ENCODE peak calls at places on chromosome 21, in five cellular contexts. One of them, this sample, is unnamed.

GRCh38 chr21:28580585-28580984 is 412.1 kb downstream of the LTN1 start:
- DNase-seq in H1: no peak
- DNase-seq in IMR-90: no peak
- DNase-seq in A549: no peak
- DNase-seq in HepG2: no peak
- DNase-seq in this sample: no peak

GRCh38 chr21:28632718-28633408 is 359.8 kb downstream of the LTN1 start:
- DNase-seq in H1: no peak
- DNase-seq in A549: no peak
- DNase-seq in IMR-90: peak; percentile 83
- DNase-seq in HepG2: no peak
- DNase-seq in this sample: no peak

GRCh38 chr21:39644069-39644468 is 31.3 kb downstream of the B3GALT5 start:
- DNase-seq in A549: no peak
- DNase-seq in IMR-90: no peak
- DNase-seq in H1: peak; percentile 26
- DNase-seq in HepG2: no peak
- DNase-seq in this sample: no peak

GRCh38 chr21:19810779-19811178 is 1187.4 kb upstream of the NCAM2 start:
- DNase-seq in HepG2: no peak
- DNase-seq in H1: no peak
- DNase-seq in IMR-90: no peak
- DNase-seq in A549: no peak
- DNase-seq in this sample: no peak

GRCh38 chr21:24045775-24046215 is 1561.5 kb downstream of the MRPL39 start:
- DNase-seq in A549: peak; percentile 11
- DNase-seq in HepG2: no peak
- DNase-seq in H1: peak; percentile 42
- DNase-seq in IMR-90: peak; percentile 99
- DNase-seq in this sample: no peak

GRCh38 chr21:31111093-31111492 is 72.8 kb upstream of the KRTAP19-8 start:
- DNase-seq in HepG2: no peak
- DNase-seq in H1: no peak
- DNase-seq in IMR-90: no peak
- DNase-seq in A549: no peak
- DNase-seq in this sample: no peak

GRCh38 chr21:25956993-25957714 is 213.4 kb downstream of the APP start:
- DNase-seq in A549: no peak
- DNase-seq in H1: no peak
- DNase-seq in HepG2: no peak
- DNase-seq in IMR-90: peak; percentile 86
- DNase-seq in this sample: no peak

GRCh38 chr21:26041441-26042180 is 129.0 kb downstream of the APP start:
- DNase-seq in HepG2: no peak
- DNase-seq in IMR-90: peak; percentile 63
- DNase-seq in A549: no peak
- DNase-seq in H1: no peak
- DNase-seq in this sample: no peak

GRCh38 chr21:18449586-18449985 is 46.0 kb upstream of the TMPRSS15 start:
- DNase-seq in IMR-90: no peak
- DNase-seq in HepG2: no peak
- DNase-seq in A549: no peak
- DNase-seq in H1: no peak
- DNase-seq in this sample: no peak

GRCh38 chr21:32693581-32693980 is 34.2 kb downstream of the SYNJ1 start:
- DNase-seq in H1: no peak
- DNase-seq in HepG2: no peak
- DNase-seq in A549: no peak
- DNase-seq in IMR-90: no peak
- DNase-seq in this sample: no peak

GRCh38 chr21:17612023-17612564 is 607 bp downstream of the BTG3 start:
- DNase-seq in H1: peak; percentile 64
- DNase-seq in HepG2: no peak
- DNase-seq in A549: peak; percentile 29
- DNase-seq in IMR-90: peak; percentile 59
- DNase-seq in this sample: no peak

GRCh38 chr21:38957575-38958340 is 152.0 kb downstream of the ETS2 start:
- DNase-seq in H1: no peak
- DNase-seq in HepG2: no peak
- DNase-seq in IMR-90: no peak
- DNase-seq in A549: no peak
- DNase-seq in this sample: no peak

GRCh38 chr21:23016617-23017016 is 2018.4 kb downstream of the NCAM2 start:
- DNase-seq in IMR-90: no peak
- DNase-seq in H1: no peak
- DNase-seq in HepG2: no peak
- DNase-seq in A549: peak; percentile 0
- DNase-seq in this sample: no peak

GRCh38 chr21:18832950-18833349 is 429.4 kb upstream of the TMPRSS15 start:
- DNase-seq in A549: peak; percentile 0
- DNase-seq in HepG2: no peak
- DNase-seq in IMR-90: no peak
- DNase-seq in H1: no peak
- DNase-seq in this sample: peak; percentile 4

GRCh38 chr21:25708467-25709065 is 26.1 kb downstream of the ATP5PF start:
- DNase-seq in HepG2: peak; percentile 18
- DNase-seq in A549: peak; percentile 44
- DNase-seq in IMR-90: peak; percentile 56
- DNase-seq in H1: no peak
- DNase-seq in this sample: peak; percentile 58

GRCh38 chr21:18602711-18603110 is 199.1 kb upstream of the TMPRSS15 start:
- DNase-seq in H1: no peak
- DNase-seq in A549: no peak
- DNase-seq in IMR-90: no peak
- DNase-seq in HepG2: no peak
- DNase-seq in this sample: no peak

GRCh38 chr21:32096411-32096810 is 182.4 kb downstream of the MIS18A start:
- DNase-seq in IMR-90: no peak
- DNase-seq in H1: peak; percentile 70
- DNase-seq in A549: peak; percentile 18
- DNase-seq in HepG2: peak; percentile 13
- DNase-seq in this sample: peak; percentile 56

GRCh38 chr21:35236090-35236489 is 187.0 kb upstream of the RUNX1 start:
- DNase-seq in H1: no peak
- DNase-seq in A549: no peak
- DNase-seq in IMR-90: no peak
- DNase-seq in HepG2: no peak
- DNase-seq in this sample: no peak

GRCh38 chr21:15221799-15222386 is 157.1 kb upstream of the NRIP1 start:
- DNase-seq in H1: peak; percentile 46
- DNase-seq in IMR-90: peak; percentile 65
- DNase-seq in HepG2: peak; percentile 92
- DNase-seq in A549: peak; percentile 92
- DNase-seq in this sample: no peak

GRCh38 chr21:26165331-26165730 is 5.2 kb downstream of the APP start:
- DNase-seq in H1: no peak
- DNase-seq in IMR-90: no peak
- DNase-seq in A549: no peak
- DNase-seq in HepG2: no peak
- DNase-seq in this sample: no peak

GRCh38 chr21:19510653-19511052 is 1107.1 kb upstream of the TMPRSS15 start:
- DNase-seq in HepG2: no peak
- DNase-seq in H1: no peak
- DNase-seq in A549: no peak
- DNase-seq in IMR-90: no peak
- DNase-seq in this sample: no peak

GRCh38 chr21:14548751-14549150 is 2.6 kb upstream of the SAMSN1 start:
- DNase-seq in A549: no peak
- DNase-seq in HepG2: no peak
- DNase-seq in H1: no peak
- DNase-seq in IMR-90: no peak
- DNase-seq in this sample: no peak

GRCh38 chr21:15667010-15667409 is 62.8 kb upstream of the USP25 start:
- DNase-seq in A549: peak; percentile 13
- DNase-seq in HepG2: no peak
- DNase-seq in IMR-90: peak; percentile 73
- DNase-seq in H1: no peak
- DNase-seq in this sample: no peak

GRCh38 chr21:32499249-32500055 is 85.9 kb downstream of the TCP10L start:
- DNase-seq in A549: no peak
- DNase-seq in H1: no peak
- DNase-seq in HepG2: no peak
- DNase-seq in IMR-90: peak; percentile 62
- DNase-seq in this sample: no peak

GRCh38 chr21:31611445-31611844 is 48.0 kb upstream of the SOD1 start:
- DNase-seq in H1: no peak
- DNase-seq in A549: no peak
- DNase-seq in IMR-90: no peak
- DNase-seq in HepG2: no peak
- DNase-seq in this sample: no peak

GRCh38 chr21:15826908-15827601 is 97.3 kb downstream of the USP25 start:
- DNase-seq in HepG2: no peak
- DNase-seq in A549: no peak
- DNase-seq in H1: no peak
- DNase-seq in IMR-90: no peak
- DNase-seq in this sample: no peak

GRCh38 chr21:17527240-17527639 is 14.4 kb downstream of the CXADR start:
- DNase-seq in IMR-90: peak; percentile 41
- DNase-seq in A549: peak; percentile 77
- DNase-seq in H1: no peak
- DNase-seq in HepG2: peak; percentile 83
- DNase-seq in this sample: no peak

GRCh38 chr21:26067836-26068401 is 102.7 kb downstream of the APP start:
- DNase-seq in HepG2: no peak
- DNase-seq in A549: no peak
- DNase-seq in H1: no peak
- DNase-seq in IMR-90: no peak
- DNase-seq in this sample: no peak

GRCh38 chr21:32257952-32258785 is 20.7 kb downstream of the MIS18A start:
- DNase-seq in H1: peak; percentile 74
- DNase-seq in A549: peak; percentile 70
- DNase-seq in IMR-90: peak; percentile 85
- DNase-seq in HepG2: peak; percentile 73
- DNase-seq in this sample: peak; percentile 84

GRCh38 chr21:24895885-24896734 is 711.2 kb downstream of the MRPL39 start:
- DNase-seq in A549: no peak
- DNase-seq in HepG2: no peak
- DNase-seq in H1: peak; percentile 48
- DNase-seq in IMR-90: peak; percentile 25
- DNase-seq in this sample: no peak

GRCh38 chr21:44820851-44821250 is 3.0 kb upstream of the SUMO3 start:
- DNase-seq in A549: no peak
- DNase-seq in IMR-90: peak; percentile 60
- DNase-seq in HepG2: no peak
- DNase-seq in H1: no peak
- DNase-seq in this sample: no peak
- TF ChIP-seq RFX5 in A549: no peak
- TF ChIP-seq RFX5 in IMR-90: no peak
- TF ChIP-seq RFX5 in HepG2: no peak
- TF ChIP-seq RFX5 in H1: no peak
- TF ChIP-seq RFX5 in this sample: no peak

DNA sequence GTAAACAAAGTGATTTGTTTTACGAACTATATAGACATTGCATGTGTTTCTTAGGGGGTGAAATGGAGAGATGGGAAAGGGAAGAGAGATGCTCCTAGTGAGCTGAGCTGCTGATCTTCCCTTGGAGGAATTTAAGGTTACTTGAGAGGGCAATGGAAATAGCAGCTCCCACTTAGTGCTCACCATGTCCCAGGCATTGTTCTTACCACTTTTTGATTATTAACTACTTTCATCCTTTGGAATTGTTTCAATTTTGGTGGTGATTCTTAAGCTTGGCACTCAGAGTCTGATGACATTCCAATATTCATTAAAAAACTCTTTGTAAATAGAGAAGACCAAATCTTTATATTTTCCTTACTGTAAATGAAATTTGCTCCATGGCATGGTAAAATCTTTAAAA is 124.9 kb downstream of the ITSN1 start:
- DNase-seq in A549: no peak
- DNase-seq in HepG2: no peak
- DNase-seq in IMR-90: peak; percentile 46
- DNase-seq in H1: no peak
- DNase-seq in this sample: no peak
- H3K27ac ChIP-seq in A549: no peak overlapping the region
- H3K27ac ChIP-seq in HepG2: no peak overlapping the region
- H3K27ac ChIP-seq in IMR-90: no peak overlapping the region
- H3K27ac ChIP-seq in H1: no peak overlapping the region
- H3K27ac ChIP-seq in this sample: no peak overlapping the region

GRCh38 chr21:42545317-42545716 is 31.7 kb downstream of the SLC37A1 start:
- DNase-seq in HepG2: no peak
- DNase-seq in IMR-90: no peak
- DNase-seq in A549: no peak
- DNase-seq in H1: no peak
- DNase-seq in this sample: peak; percentile 24
- TF ChIP-seq MAFK in HepG2: no peak
- TF ChIP-seq MAFK in IMR-90: no peak
- TF ChIP-seq MAFK in A549: no peak
- TF ChIP-seq MAFK in H1: no peak
- TF ChIP-seq MAFK in this sample: no peak

GRCh38 chr21:36379236-36379635 is 6.0 kb upstream of the CHAF1B start:
- DNase-seq in H1: no peak
- DNase-seq in HepG2: no peak
- DNase-seq in A549: no peak
- DNase-seq in IMR-90: no peak
- DNase-seq in this sample: no peak
- TF ChIP-seq RFX5 in H1: no peak
- TF ChIP-seq RFX5 in HepG2: no peak
- TF ChIP-seq RFX5 in A549: no peak
- TF ChIP-seq RFX5 in IMR-90: no peak
- TF ChIP-seq RFX5 in this sample: no peak

GRCh38 chr21:42724226-42724920 is 71.0 kb downstream of the PDE9A start:
- DNase-seq in IMR-90: peak; percentile 92
- DNase-seq in A549: peak; percentile 51
- DNase-seq in H1: no peak
- DNase-seq in HepG2: peak; percentile 91
- DNase-seq in this sample: no peak
- H3K27ac ChIP-seq in IMR-90: peak overlapping the region; percentile 73
- H3K27ac ChIP-seq in A549: no peak overlapping the region
- H3K27ac ChIP-seq in H1: no peak overlapping the region
- H3K27ac ChIP-seq in HepG2: peak overlapping the region; percentile 63
- H3K27ac ChIP-seq in this sample: no peak overlapping the region

GRCh38 chr21:41703857-41704501 is 62.9 kb downstream of the RIPK4 start:
- DNase-seq in HepG2: no peak
- DNase-seq in IMR-90: no peak
- DNase-seq in A549: no peak
- DNase-seq in H1: no peak
- DNase-seq in this sample: no peak
- TF ChIP-seq MAFK in HepG2: no peak
- TF ChIP-seq MAFK in IMR-90: no peak
- TF ChIP-seq MAFK in A549: no peak
- TF ChIP-seq MAFK in H1: no peak
- TF ChIP-seq MAFK in this sample: no peak

GRCh38 chr21:27320868-27321267 is 354.0 kb upstream of the ADAMTS5 start:
- DNase-seq in HepG2: no peak
- DNase-seq in IMR-90: no peak
- DNase-seq in H1: no peak
- DNase-seq in A549: no peak
- DNase-seq in this sample: no peak

GRCh38 chr21:27314096-27314495 is 347.2 kb upstream of the ADAMTS5 start:
- DNase-seq in HepG2: no peak
- DNase-seq in H1: no peak
- DNase-seq in A549: no peak
- DNase-seq in IMR-90: no peak
- DNase-seq in this sample: no peak

DNA sequence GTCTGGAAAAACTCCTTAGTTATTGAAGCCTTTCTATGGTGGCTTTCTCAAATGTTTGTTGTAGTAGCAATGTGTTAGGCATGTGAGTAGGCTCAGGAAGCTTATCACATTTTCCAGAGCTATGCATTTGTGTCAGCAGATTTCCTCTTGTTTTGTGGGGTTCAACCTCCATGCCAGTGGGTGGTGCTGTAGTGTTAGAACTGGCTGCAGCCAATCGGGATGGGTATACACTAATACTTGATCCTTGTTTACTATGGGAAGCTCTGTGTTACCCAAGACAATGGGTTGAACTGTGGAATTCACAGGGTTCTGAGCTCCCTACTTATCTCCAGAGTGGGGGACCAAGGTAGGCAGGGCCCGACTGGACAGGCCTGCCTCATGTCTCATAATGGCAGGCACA is 348.5 kb upstream of the ADAMTS5 start:
- DNase-seq in A549: no peak
- DNase-seq in H1: no peak
- DNase-seq in HepG2: no peak
- DNase-seq in IMR-90: no peak
- DNase-seq in this sample: no peak
- TF ChIP-seq RFX5 in A549: no peak
- TF ChIP-seq RFX5 in H1: no peak
- TF ChIP-seq RFX5 in HepG2: no peak
- TF ChIP-seq RFX5 in IMR-90: no peak
- TF ChIP-seq RFX5 in this sample: no peak

This sample was measured in K562.